ENCODE peak calls at places on chromosomes 2 and 18, in six cellular contexts. One of them, this sample, is unnamed.

GRCh38 chr2:220078439-220078838 is 451.0 kb downstream of the SLC4A3 start:
- DNase-seq in cardiac fibroblast: no peak
- DNase-seq in HL-60: no peak
- DNase-seq in HT-29: no peak
- DNase-seq in GM23338: no peak
- DNase-seq in iPS DF 6.9: no peak
- DNase-seq in this sample: no peak

GRCh38 chr2:163662141-163662780 is 73.5 kb downstream of the FIGN start:
- DNase-seq in GM23338: no peak
- DNase-seq in HL-60: no peak
- DNase-seq in HT-29: no peak
- DNase-seq in cardiac fibroblast: peak; percentile 46
- DNase-seq in iPS DF 6.9: no peak
- DNase-seq in this sample: no peak

GRCh38 chr2:20629181-20629580 is 21.7 kb downstream of the HS1BP3 start:
- DNase-seq in iPS DF 6.9: no peak
- DNase-seq in cardiac fibroblast: no peak
- DNase-seq in HL-60: no peak
- DNase-seq in GM23338: no peak
- DNase-seq in HT-29: no peak
- DNase-seq in this sample: no peak

GRCh38 chr2:634041-634440 is 43.2 kb downstream of the TMEM18 start:
- DNase-seq in iPS DF 6.9: no peak
- DNase-seq in cardiac fibroblast: no peak
- DNase-seq in HT-29: no peak
- DNase-seq in GM23338: no peak
- DNase-seq in HL-60: no peak
- DNase-seq in this sample: no peak

GRCh38 chr2:71690876-71691275 is 237.5 kb downstream of the DYSF start:
- DNase-seq in cardiac fibroblast: no peak
- DNase-seq in HT-29: no peak
- DNase-seq in HL-60: no peak
- DNase-seq in GM23338: no peak
- DNase-seq in iPS DF 6.9: no peak
- DNase-seq in this sample: no peak

GRCh38 chr2:108905906-108906305 is 83.1 kb downstream of the EDAR start:
- DNase-seq in cardiac fibroblast: no peak
- DNase-seq in HL-60: no peak
- DNase-seq in iPS DF 6.9: no peak
- DNase-seq in HT-29: no peak
- DNase-seq in GM23338: no peak
- DNase-seq in this sample: no peak

GRCh38 chr2:177149155-177149503 is 63.5 kb upstream of the HNRNPA3 start:
- DNase-seq in HL-60: no peak
- DNase-seq in cardiac fibroblast: no peak
- DNase-seq in HT-29: no peak
- DNase-seq in iPS DF 6.9: no peak
- DNase-seq in GM23338: no peak
- DNase-seq in this sample: no peak

GRCh38 chr2:186349508-186349907 is 136.6 kb upstream of the ZC3H15 start:
- DNase-seq in HT-29: peak; percentile 62
- DNase-seq in iPS DF 6.9: no peak
- DNase-seq in GM23338: no peak
- DNase-seq in HL-60: peak; percentile 15
- DNase-seq in cardiac fibroblast: peak; percentile 94
- DNase-seq in this sample: peak; percentile 46

GRCh38 chr18:13471971-13472628 is 253.5 kb downstream of the LDLRAD4 start:
- DNase-seq in HL-60: no peak
- DNase-seq in iPS DF 6.9: no peak
- DNase-seq in HT-29: no peak
- DNase-seq in cardiac fibroblast: no peak
- DNase-seq in GM23338: peak; percentile 18
- DNase-seq in this sample: no peak

GRCh38 chr2:101883860-101884259 is 107.9 kb upstream of the IL1R2 start:
- DNase-seq in HL-60: peak; percentile 50
- DNase-seq in HT-29: peak; percentile 59
- DNase-seq in iPS DF 6.9: no peak
- DNase-seq in GM23338: peak; percentile 69
- DNase-seq in cardiac fibroblast: peak; percentile 83
- DNase-seq in this sample: peak; percentile 72

GRCh38 chr2:216776076-216776726 is 80.9 kb upstream of the IGFBP5 start:
- DNase-seq in iPS DF 6.9: no peak
- DNase-seq in cardiac fibroblast: no peak
- DNase-seq in HT-29: no peak
- DNase-seq in HL-60: no peak
- DNase-seq in GM23338: no peak
- DNase-seq in this sample: no peak

GRCh38 chr2:112314856-112315255 is 39.5 kb downstream of the ZC3H6 start:
- DNase-seq in GM23338: no peak
- DNase-seq in iPS DF 6.9: no peak
- DNase-seq in HL-60: no peak
- DNase-seq in cardiac fibroblast: no peak
- DNase-seq in HT-29: no peak
- DNase-seq in this sample: no peak